ENCODE peak calls at places on chromosomes 2 and 18, in ten cellular contexts. C is body of pancreas, D is adrenal gland, M is heart left ventricle, Y is IMR-90, E is breast epithelium, V is A549, F is ovary, Q is spleen, P is tibial nerve. B is an unnamed sample.
A peak's percentile ranks its signal among the peaks of the same experiment; 100 is the strongest.

GRCh38 chr2:64646007-64646880 is 7.5 kb downstream of the SERTAD2 start:
- DNase-seq in D (peak; percentile 91), P (peak; percentile 96), E (peak; percentile 88), C (peak; percentile 78), M (peak; percentile 80), V (peak; percentile 41), Y (peak; percentile 69), F (peak; percentile 92), Q (peak; percentile 95), B (peak; percentile 92)

GRCh38 chr2:120393456-120393855 is 47.5 kb downstream of the INHBB start:
- DNase-seq in F (peak; percentile 11), P (no peak), Q (peak; percentile 50), V (no peak), M (no peak), D (no peak), E (peak; percentile 37), C (no peak), Y (no peak), B (no peak)

GRCh38 chr2:227578642-227579041 is 20.1 kb upstream of the SCYGR2 start:
- DNase-seq in P (no peak), D (no peak), Q (no peak), C (no peak), V (no peak), F (no peak), Y (no peak), M (no peak), E (no peak), B (no peak)

GRCh38 chr2:147863835-147864234 is 19.0 kb downstream of the ACVR2A start:
- DNase-seq in F (no peak), Y (no peak), D (no peak), C (no peak), V (no peak), P (no peak), M (no peak), E (no peak), Q (no peak), B (no peak)

GRCh38 chr18:49961271-49961670 is 147.9 kb upstream of the ACAA2 start:
- DNase-seq in V (no peak), M (no peak), D (no peak), P (no peak), E (no peak), Q (no peak), Y (no peak), F (no peak), C (no peak), B (no peak)

GRCh38 chr2:10271509-10271908 is 31.2 kb upstream of the HPCAL1 start:
- DNase-seq in V (no peak), C (no peak), D (no peak), M (no peak), P (no peak), F (no peak), Y (no peak), Q (peak; percentile 67), E (no peak), B (no peak)

GRCh38 chr2:134668821-134669220 is 50.0 kb downstream of the TMEM163 start:
- DNase-seq in D (no peak), C (no peak), M (no peak), E (no peak), Q (peak; percentile 91), P (no peak), F (no peak), V (no peak), Y (no peak), B (peak; percentile 10)

GRCh38 chr2:134406716-134407115 is 152.8 kb downstream of the MGAT5 start:
- DNase-seq in P (no peak), F (no peak), M (no peak), Q (no peak), D (no peak), C (no peak), Y (no peak), V (no peak), E (no peak), B (no peak)

GRCh38 chr2:7083580-7084509 is 166.6 kb downstream of the RNF144A start:
- DNase-seq in P (no peak), M (no peak), E (no peak), V (no peak), C (no peak), F (no peak), D (no peak), Y (peak; percentile 25), Q (no peak), B (no peak)

GRCh38 chr2:54663424-54664030 is 59.9 kb upstream of the EML6 start:
- DNase-seq in D (no peak), P (no peak), M (no peak), C (no peak), Y (no peak), Q (no peak), F (no peak), E (no peak), V (no peak), B (no peak)
- TF ChIP-seq POLR2A in D (no peak), P (no peak), M (no peak), C (no peak), Y (no peak), Q (no peak), F (no peak), E (no peak), V (no peak), B (no peak)

DNA sequence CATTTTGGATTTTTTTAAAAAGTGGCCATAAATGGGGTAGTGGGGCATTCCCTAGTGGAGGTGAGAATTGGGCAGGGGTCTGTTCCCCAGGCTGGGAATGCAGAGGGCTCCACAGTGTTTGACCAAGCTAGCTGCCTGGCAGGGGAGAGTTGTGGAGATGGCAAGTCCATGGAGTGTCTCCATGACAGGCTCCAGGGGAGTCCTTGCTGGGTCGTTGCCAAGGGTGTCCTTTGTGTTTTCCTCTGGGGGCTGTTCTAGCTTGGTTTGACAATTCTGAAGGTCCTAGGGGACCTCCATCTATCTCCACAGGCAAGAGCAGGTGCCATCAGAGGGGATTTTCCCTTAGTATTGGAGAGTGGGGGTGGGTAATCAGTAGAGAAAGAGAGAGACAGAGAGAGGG is 265.3 kb downstream of the DYSF start:
- DNase-seq in P (no peak), D (no peak), F (no peak), Q (no peak), Y (no peak), E (no peak), C (no peak), V (no peak), M (no peak), B (no peak)
- H3K4me1 ChIP-seq in P (no peaks in the 10 kb centered on the region), D (peaks cover 17% of the 10 kb centered on the region), F (no peaks in the 10 kb centered on the region), Q (peaks cover 4% of the 10 kb centered on the region), Y (peaks cover 12% of the 10 kb centered on the region), E (peaks cover 4% of the 10 kb centered on the region), C (peaks cover 47% of the 10 kb centered on the region), V (peaks cover 10% of the 10 kb centered on the region), M (peaks cover 79% of the 10 kb centered on the region), B (peaks cover 34% of the 10 kb centered on the region)

GRCh38 chr18:32018331-32019250 is at the start of gene RNF125:
- DNase-seq in V (peak; percentile 39), E (peak; percentile 80), M (peak; percentile 85), Q (peak; percentile 97), C (peak; percentile 77), F (peak; percentile 80), Y (peak; percentile 68), P (peak; percentile 58), D (peak; percentile 75), B (peak; percentile 68)

GRCh38 chr18:32021756-32022564 is 3.3 kb downstream of the RNF125 start:
- DNase-seq in F (no peak), Q (no peak), V (no peak), M (no peak), Y (no peak), E (no peak), C (no peak), D (no peak), P (no peak), B (no peak)

GRCh38 chr18:32019251-32019943 is 772 bp downstream of the RNF125 start:
- DNase-seq in M (peak; percentile 38), C (peak; percentile 48), D (peak; percentile 32), Q (peak; percentile 90), Y (no peak), P (peak; percentile 6), V (peak; percentile 16), E (peak; percentile 52), F (peak; percentile 57), B (peak; percentile 30)
- TF ChIP-seq POLR2A in M (no peak), C (no peak), D (no peak), Q (no peak), Y (no peak), P (no peak), V (no peak), E (no peak), F (no peak), B (no peak)

DNA sequence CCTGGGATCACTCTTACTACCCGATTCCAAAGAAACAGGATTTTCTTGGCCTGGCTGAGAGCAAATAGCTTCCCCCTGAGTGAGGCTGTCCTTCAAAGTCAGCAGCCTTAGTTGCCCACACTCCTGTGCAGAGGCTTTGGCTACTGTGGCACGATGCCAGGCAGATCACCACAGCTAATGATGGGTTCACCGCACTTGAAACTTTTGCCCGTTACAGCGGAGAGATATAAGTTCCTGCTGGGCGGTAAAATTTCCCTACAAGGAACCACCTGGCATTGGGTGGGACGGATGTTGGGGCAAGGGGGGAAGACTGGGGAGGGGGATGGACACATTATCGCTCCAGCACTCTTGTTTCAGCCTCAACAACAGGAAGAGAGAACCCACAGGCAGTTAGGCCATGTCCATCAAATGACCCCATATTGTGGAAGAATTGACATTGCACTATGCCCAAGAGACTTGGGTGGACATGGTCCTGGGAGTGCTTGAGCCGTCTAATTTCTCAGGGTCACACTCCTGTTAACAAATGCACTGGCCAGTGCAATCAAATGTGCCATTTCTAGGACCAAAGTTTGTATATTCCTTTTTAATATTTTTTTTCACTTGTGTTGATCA is 4.5 kb downstream of the IL1B start:
- DNase-seq in F (no peak), Y (no peak), C (no peak), D (no peak), V (no peak), M (no peak), P (no peak), Q (no peak), E (no peak), B (no peak)
- H3K4me1 ChIP-seq in F (no peaks in the 10 kb centered on the region), Y (peaks cover 7% of the 10 kb centered on the region), C (peaks cover 27% of the 10 kb centered on the region), D (peaks cover 3% of the 10 kb centered on the region), V (peaks cover 14% of the 10 kb centered on the region), M (no peaks in the 10 kb centered on the region), P (no peaks in the 10 kb centered on the region), Q (peaks cover 31% of the 10 kb centered on the region), E (peaks cover 5% of the 10 kb centered on the region), B (peaks cover 7% of the 10 kb centered on the region)

DNA sequence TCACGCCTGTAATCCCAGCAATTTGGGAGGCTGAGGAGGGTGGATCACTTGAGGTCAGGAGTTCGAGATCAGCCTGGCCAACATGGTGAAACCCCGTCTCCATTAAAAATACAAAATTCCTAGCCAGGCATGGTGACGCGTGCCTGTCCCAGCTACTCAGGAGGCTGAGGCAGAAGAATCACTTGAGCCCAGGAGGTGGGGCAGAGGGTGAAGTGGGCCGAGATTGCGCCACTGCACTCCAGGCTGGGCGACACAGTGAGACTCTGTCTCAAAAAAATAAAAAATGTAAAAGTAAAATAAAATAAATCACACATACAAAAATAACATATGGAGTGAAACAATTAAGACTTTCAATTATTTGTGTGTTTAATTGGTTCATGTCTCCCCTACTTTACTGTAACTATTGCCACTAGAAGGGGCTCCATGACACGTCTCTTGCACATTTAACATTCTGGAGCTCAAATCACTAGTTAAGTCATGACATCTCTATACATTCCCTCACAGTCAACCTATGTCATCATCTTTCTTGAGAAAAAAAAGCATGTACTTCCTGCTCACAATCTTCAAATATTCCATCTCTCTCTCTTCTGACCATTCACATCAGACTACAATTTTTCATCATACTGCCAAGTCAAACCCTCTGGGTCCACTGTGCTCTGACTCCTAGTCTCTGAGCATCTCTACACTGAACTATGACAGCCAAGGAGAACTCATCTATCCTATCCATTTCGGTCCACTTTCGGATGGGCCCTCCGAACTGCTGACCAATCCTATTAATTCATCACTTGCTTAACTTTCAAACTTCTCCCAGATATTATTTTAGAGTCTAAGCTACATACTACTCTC is 6.7 kb downstream of the GFPT1 start:
- DNase-seq in M (no peak), Y (peak; percentile 24), Q (no peak), E (no peak), C (no peak), P (no peak), F (no peak), V (no peak), D (no peak), B (no peak)
- TF ChIP-seq POLR2A in M (no peak), Y (no peak), Q (no peak), E (no peak), C (no peak), P (no peak), F (no peak), V (no peak), D (no peak), B (no peak)